ENCODE peak calls at places on chromosomes 1 and 21, in six cellular contexts. W is LoVo; I is stimulated activated CD8-positive, alpha-beta memory T cell treated with anti-CD3 and anti-CD28 coated beads, Interleukin-15, amount 100 ng/mL, for 4 hours; Y is nucleus accumbens; N is amniotic stem cell; S is heart right ventricle. O is an unnamed sample.

GRCh38 chr21:17779486-17779885 is 39.7 kb downstream of the C21orf91 start:
- DNase-seq in W (no peak), I (no peak), Y (no peak), N (no peak), S (no peak), O (no peak)

GRCh38 chr1:186566140-186566850 is 105.4 kb upstream of the PDC start:
- DNase-seq in W (no peak), I (no peak), Y (no peak), N (no peak), S (no peak), O (no peak)

GRCh38 chr1:40625476-40626382 is 39.8 kb downstream of the RIMS3 start:
- DNase-seq in W (no peak), I (no peak), Y (no peak), N (no peak), S (no peak), O (no peak)

GRCh38 chr1:108856994-108857393 is at the start of gene AKNAD1:
- DNase-seq in W (no peak), I (no peak), Y (no peak), N (no peak), S (no peak), O (no peak)

GRCh38 chr1:245842106-245842505 is 665.0 kb downstream of the SMYD3 start:
- DNase-seq in W (no peak), I (no peak), Y (no peak), N (no peak), S (no peak), O (no peak)

GRCh38 chr1:197269053-197269452 is 1.0 kb downstream of the CRB1 start:
- DNase-seq in W (no peak), I (no peak), Y (peak), N (no peak), S (no peak), O (no peak)

GRCh38 chr1:217275617-217276398 is 355.1 kb downstream of the GPATCH2 start:
- DNase-seq in W (no peak), I (no peak), Y (no peak), N (peak), S (no peak), O (no peak)

GRCh38 chr1:4010284-4010683 is 110.2 kb upstream of the C1orf174 start:
- DNase-seq in W (no peak), I (no peak), Y (no peak), N (no peak), S (no peak), O (no peak)

GRCh38 chr1:9840176-9840575 is 16.4 kb upstream of the CLSTN1 start:
- DNase-seq in W (no peak), I (no peak), Y (no peak), N (no peak), S (no peak), O (no peak)

GRCh38 chr1:206979379-206980043 is 9.3 kb upstream of the FCAMR start:
- DNase-seq in W (no peak), I (no peak), Y (no peak), N (peak), S (no peak), O (no peak)

GRCh38 chr1:31409946-31410858 is 2.8 kb upstream of the SERINC2 start:
- DNase-seq in W (no peak), I (no peak), Y (no peak), N (no peak), S (no peak), O (no peak)

GRCh38 chr1:23394176-23394575 is 24.5 kb upstream of the ZNF436 start:
- DNase-seq in W (no peak), I (no peak), Y (no peak), N (peak), S (no peak), O (no peak)

GRCh38 chr1:201608635-201609395 is 69.9 kb downstream of the NAV1 start:
- DNase-seq in W (no peak), I (no peak), Y (peak), N (no peak), S (no peak), O (no peak)

GRCh38 chr1:203149188-203149840 is 21.8 kb downstream of the ADORA1 start:
- DNase-seq in W (no peak), I (no peak), Y (no peak), N (no peak), S (no peak), O (no peak)

GRCh38 chr21:17660449-17660848 is 47.7 kb upstream of the BTG3 start:
- DNase-seq in W (peak), I (no peak), Y (no peak), N (no peak), S (no peak), O (no peak)

GRCh38 chr1:198660341-198661056 is 21.7 kb downstream of the PTPRC start:
- DNase-seq in W (no peak), I (no peak), Y (no peak), N (no peak), S (no peak), O (no peak)

GRCh38 chr1:170714163-170714562 is 50.2 kb downstream of the PRRX1 start:
- DNase-seq in W (peak), I (no peak), Y (no peak), N (no peak), S (no peak), O (no peak)

GRCh38 chr1:111147948-111148347 is 7.9 kb downstream of the CEPT1 start:
- DNase-seq in W (no peak), I (no peak), Y (no peak), N (no peak), S (no peak), O (no peak)

GRCh38 chr1:63662846-63663245 is 69.6 kb downstream of the PGM1 start:
- DNase-seq in W (peak), I (no peak), Y (no peak), N (peak), S (no peak), O (no peak)

GRCh38 chr1:223462047-223462446 is 68.8 kb downstream of the CCDC185 start:
- DNase-seq in W (no peak), I (no peak), Y (no peak), N (no peak), S (no peak), O (no peak)

GRCh38 chr1:157163273-157164127 is 25.3 kb upstream of the ETV3 start:
- DNase-seq in W (peak), I (peak), Y (peak), N (no peak), S (peak), O (peak)

GRCh38 chr1:4086921-4087320 is 186.8 kb upstream of the C1orf174 start:
- DNase-seq in W (no peak), I (no peak), Y (no peak), N (no peak), S (no peak), O (no peak)

GRCh38 chr1:155126494-155127104 is 1.1 kb upstream of the EFNA1 start:
- DNase-seq in W (peak), I (no peak), Y (peak), N (no peak), S (peak), O (no peak)

GRCh38 chr1:45647248-45648021 is 23.6 kb upstream of the CCDC17 start:
- DNase-seq in W (no peak), I (no peak), Y (no peak), N (no peak), S (no peak), O (no peak)

GRCh38 chr1:71193153-71193552 is 112.3 kb upstream of the ZRANB2 start:
- DNase-seq in W (no peak), I (no peak), Y (no peak), N (no peak), S (no peak), O (no peak)

GRCh38 chr1:203536981-203537455 is 43.1 kb downstream of the OPTC start:
- DNase-seq in W (peak), I (no peak), Y (no peak), N (no peak), S (no peak), O (no peak)

GRCh38 chr1:78647238-78647637 is 2.4 kb upstream of the IFI44 start:
- DNase-seq in W (no peak), I (no peak), Y (no peak), N (no peak), S (no peak), O (no peak)